ENCODE peak calls at places on chromosomes 6 and 20, in four cellular contexts. One of them, this sample, is unnamed.

GRCh38 chr6:109290143-109290931 is 91.9 kb downstream of the CD164 start:
- DNase-seq in NCI-H1092 treated with DMSO at 0.1 percent for 48 hours: no peak
- DNase-seq in stimulated activated CD4-positive, alpha-beta T cell treated with anti-CD3 and anti-CD28 coated beads, Interleukin-1b, Interleukin-23, amount 100 ng/mL, for 24 hours: no peak
- DNase-seq in mammary epithelial cell: no peak
- DNase-seq in this sample: no peak

GRCh38 chr20:11935212-11935611 is 17.5 kb downstream of the BTBD3 start:
- DNase-seq in stimulated activated CD4-positive, alpha-beta T cell treated with anti-CD3 and anti-CD28 coated beads, Interleukin-1b, Interleukin-23, amount 100 ng/mL, for 24 hours: no peak
- DNase-seq in mammary epithelial cell: no peak
- DNase-seq in NCI-H1092 treated with DMSO at 0.1 percent for 48 hours: no peak
- DNase-seq in this sample: peak; percentile 59

GRCh38 chr6:169701953-169702639 is at the start of the genes C6orf120 and WDR27:
- DNase-seq in mammary epithelial cell: peak; percentile 95
- DNase-seq in stimulated activated CD4-positive, alpha-beta T cell treated with anti-CD3 and anti-CD28 coated beads, Interleukin-1b, Interleukin-23, amount 100 ng/mL, for 24 hours: peak; percentile 95
- DNase-seq in NCI-H1092 treated with DMSO at 0.1 percent for 48 hours: peak; percentile 99
- DNase-seq in this sample: peak; percentile 98

GRCh38 chr20:49727894-49728885 is 14.5 kb upstream of the B4GALT5 start:
- DNase-seq in mammary epithelial cell: no peak
- DNase-seq in stimulated activated CD4-positive, alpha-beta T cell treated with anti-CD3 and anti-CD28 coated beads, Interleukin-1b, Interleukin-23, amount 100 ng/mL, for 24 hours: no peak
- DNase-seq in NCI-H1092 treated with DMSO at 0.1 percent for 48 hours: no peak
- DNase-seq in this sample: no peak

GRCh38 chr20:21376631-21377030 is 20.7 kb downstream of the NKX2-4 start:
- DNase-seq in mammary epithelial cell: no peak
- DNase-seq in stimulated activated CD4-positive, alpha-beta T cell treated with anti-CD3 and anti-CD28 coated beads, Interleukin-1b, Interleukin-23, amount 100 ng/mL, for 24 hours: no peak
- DNase-seq in NCI-H1092 treated with DMSO at 0.1 percent for 48 hours: no peak
- DNase-seq in this sample: no peak

GRCh38 chr6:169141706-169142705 is 111.6 kb downstream of the THBS2 start:
- DNase-seq in mammary epithelial cell: no peak
- DNase-seq in stimulated activated CD4-positive, alpha-beta T cell treated with anti-CD3 and anti-CD28 coated beads, Interleukin-1b, Interleukin-23, amount 100 ng/mL, for 24 hours: no peak
- DNase-seq in NCI-H1092 treated with DMSO at 0.1 percent for 48 hours: no peak
- DNase-seq in this sample: no peak

GRCh38 chr6:139109558-139109957 is 25.3 kb upstream of the HECA start:
- DNase-seq in stimulated activated CD4-positive, alpha-beta T cell treated with anti-CD3 and anti-CD28 coated beads, Interleukin-1b, Interleukin-23, amount 100 ng/mL, for 24 hours: no peak
- DNase-seq in NCI-H1092 treated with DMSO at 0.1 percent for 48 hours: no peak
- DNase-seq in mammary epithelial cell: no peak
- DNase-seq in this sample: no peak

GRCh38 chr20:52747736-52748135 is 224.4 kb upstream of the TSHZ2 start:
- DNase-seq in mammary epithelial cell: no peak
- DNase-seq in stimulated activated CD4-positive, alpha-beta T cell treated with anti-CD3 and anti-CD28 coated beads, Interleukin-1b, Interleukin-23, amount 100 ng/mL, for 24 hours: no peak
- DNase-seq in NCI-H1092 treated with DMSO at 0.1 percent for 48 hours: peak; percentile 16
- DNase-seq in this sample: no peak

GRCh38 chr20:62426678-62427077 is 661 bp downstream of the RBBP8NL start:
- DNase-seq in stimulated activated CD4-positive, alpha-beta T cell treated with anti-CD3 and anti-CD28 coated beads, Interleukin-1b, Interleukin-23, amount 100 ng/mL, for 24 hours: no peak
- DNase-seq in mammary epithelial cell: no peak
- DNase-seq in NCI-H1092 treated with DMSO at 0.1 percent for 48 hours: no peak
- DNase-seq in this sample: peak; percentile 13

GRCh38 chr20:62617711-62618483 is 24.4 kb upstream of the SLCO4A1 start:
- DNase-seq in mammary epithelial cell: no peak
- DNase-seq in stimulated activated CD4-positive, alpha-beta T cell treated with anti-CD3 and anti-CD28 coated beads, Interleukin-1b, Interleukin-23, amount 100 ng/mL, for 24 hours: no peak
- DNase-seq in NCI-H1092 treated with DMSO at 0.1 percent for 48 hours: no peak
- DNase-seq in this sample: no peak

GRCh38 chr20:23200914-23201313 is 114.8 kb upstream of the CD93 start:
- DNase-seq in NCI-H1092 treated with DMSO at 0.1 percent for 48 hours: peak; percentile 23
- DNase-seq in mammary epithelial cell: peak; percentile 45
- DNase-seq in stimulated activated CD4-positive, alpha-beta T cell treated with anti-CD3 and anti-CD28 coated beads, Interleukin-1b, Interleukin-23, amount 100 ng/mL, for 24 hours: no peak
- DNase-seq in this sample: peak; percentile 47

GRCh38 chr20:25225642-25226432 is 22.0 kb upstream of the PYGB start:
- DNase-seq in NCI-H1092 treated with DMSO at 0.1 percent for 48 hours: no peak
- DNase-seq in mammary epithelial cell: no peak
- DNase-seq in stimulated activated CD4-positive, alpha-beta T cell treated with anti-CD3 and anti-CD28 coated beads, Interleukin-1b, Interleukin-23, amount 100 ng/mL, for 24 hours: no peak
- DNase-seq in this sample: no peak

GRCh38 chr6:42136508-42137191 is 5.8 kb downstream of the C6orf132 start:
- DNase-seq in mammary epithelial cell: peak; percentile 81
- DNase-seq in NCI-H1092 treated with DMSO at 0.1 percent for 48 hours: no peak
- DNase-seq in stimulated activated CD4-positive, alpha-beta T cell treated with anti-CD3 and anti-CD28 coated beads, Interleukin-1b, Interleukin-23, amount 100 ng/mL, for 24 hours: peak; percentile 21
- DNase-seq in this sample: no peak

GRCh38 chr6:16055852-16056251 is 73.0 kb upstream of the MYLIP start:
- DNase-seq in stimulated activated CD4-positive, alpha-beta T cell treated with anti-CD3 and anti-CD28 coated beads, Interleukin-1b, Interleukin-23, amount 100 ng/mL, for 24 hours: no peak
- DNase-seq in NCI-H1092 treated with DMSO at 0.1 percent for 48 hours: no peak
- DNase-seq in mammary epithelial cell: no peak
- DNase-seq in this sample: no peak

GRCh38 chr6:19869464-19869863 is 32.3 kb downstream of the ID4 start:
- DNase-seq in mammary epithelial cell: no peak
- DNase-seq in NCI-H1092 treated with DMSO at 0.1 percent for 48 hours: no peak
- DNase-seq in stimulated activated CD4-positive, alpha-beta T cell treated with anti-CD3 and anti-CD28 coated beads, Interleukin-1b, Interleukin-23, amount 100 ng/mL, for 24 hours: no peak
- DNase-seq in this sample: no peak

GRCh38 chr20:64171211-64171610 is 7.0 kb downstream of the MYT1 start:
- DNase-seq in NCI-H1092 treated with DMSO at 0.1 percent for 48 hours: no peak
- DNase-seq in stimulated activated CD4-positive, alpha-beta T cell treated with anti-CD3 and anti-CD28 coated beads, Interleukin-1b, Interleukin-23, amount 100 ng/mL, for 24 hours: no peak
- DNase-seq in mammary epithelial cell: no peak
- DNase-seq in this sample: no peak

GRCh38 chr6:17015551-17016381 is 86.1 kb upstream of the STMND1 start:
- DNase-seq in stimulated activated CD4-positive, alpha-beta T cell treated with anti-CD3 and anti-CD28 coated beads, Interleukin-1b, Interleukin-23, amount 100 ng/mL, for 24 hours: no peak
- DNase-seq in mammary epithelial cell: no peak
- DNase-seq in NCI-H1092 treated with DMSO at 0.1 percent for 48 hours: no peak
- DNase-seq in this sample: no peak

GRCh38 chr6:128572286-128572685 is 51.9 kb upstream of the PTPRK start:
- DNase-seq in mammary epithelial cell: no peak
- DNase-seq in stimulated activated CD4-positive, alpha-beta T cell treated with anti-CD3 and anti-CD28 coated beads, Interleukin-1b, Interleukin-23, amount 100 ng/mL, for 24 hours: no peak
- DNase-seq in NCI-H1092 treated with DMSO at 0.1 percent for 48 hours: no peak
- DNase-seq in this sample: no peak

GRCh38 chr6:148794797-148795196 is 48.0 kb downstream of the UST start:
- DNase-seq in mammary epithelial cell: no peak
- DNase-seq in stimulated activated CD4-positive, alpha-beta T cell treated with anti-CD3 and anti-CD28 coated beads, Interleukin-1b, Interleukin-23, amount 100 ng/mL, for 24 hours: no peak
- DNase-seq in NCI-H1092 treated with DMSO at 0.1 percent for 48 hours: no peak
- DNase-seq in this sample: no peak

GRCh38 chr6:22892452-22892851 is 323.1 kb downstream of the HDGFL1 start:
- DNase-seq in mammary epithelial cell: peak; percentile 98
- DNase-seq in stimulated activated CD4-positive, alpha-beta T cell treated with anti-CD3 and anti-CD28 coated beads, Interleukin-1b, Interleukin-23, amount 100 ng/mL, for 24 hours: no peak
- DNase-seq in NCI-H1092 treated with DMSO at 0.1 percent for 48 hours: no peak
- DNase-seq in this sample: no peak

GRCh38 chr6:138815221-138815620 is 19.3 kb downstream of the ECT2L start:
- DNase-seq in stimulated activated CD4-positive, alpha-beta T cell treated with anti-CD3 and anti-CD28 coated beads, Interleukin-1b, Interleukin-23, amount 100 ng/mL, for 24 hours: no peak
- DNase-seq in NCI-H1092 treated with DMSO at 0.1 percent for 48 hours: no peak
- DNase-seq in mammary epithelial cell: no peak
- DNase-seq in this sample: peak; percentile 19

GRCh38 chr20:2299301-2299700 is 3.5 kb downstream of the TGM3 start:
- DNase-seq in stimulated activated CD4-positive, alpha-beta T cell treated with anti-CD3 and anti-CD28 coated beads, Interleukin-1b, Interleukin-23, amount 100 ng/mL, for 24 hours: no peak
- DNase-seq in mammary epithelial cell: no peak
- DNase-seq in NCI-H1092 treated with DMSO at 0.1 percent for 48 hours: no peak
- DNase-seq in this sample: no peak

GRCh38 chr6:140623498-140623897 is 1249.0 kb upstream of the CITED2 start:
- DNase-seq in mammary epithelial cell: peak; percentile 71
- DNase-seq in stimulated activated CD4-positive, alpha-beta T cell treated with anti-CD3 and anti-CD28 coated beads, Interleukin-1b, Interleukin-23, amount 100 ng/mL, for 24 hours: no peak
- DNase-seq in NCI-H1092 treated with DMSO at 0.1 percent for 48 hours: no peak
- DNase-seq in this sample: no peak

GRCh38 chr6:163554663-163555062 is 140.1 kb downstream of the QKI start:
- DNase-seq in mammary epithelial cell: peak; percentile 21
- DNase-seq in NCI-H1092 treated with DMSO at 0.1 percent for 48 hours: peak; percentile 37
- DNase-seq in stimulated activated CD4-positive, alpha-beta T cell treated with anti-CD3 and anti-CD28 coated beads, Interleukin-1b, Interleukin-23, amount 100 ng/mL, for 24 hours: peak; percentile 28
- DNase-seq in this sample: no peak

GRCh38 chr20:62874745-62875344 is 13.2 kb upstream of the TCFL5 start:
- DNase-seq in mammary epithelial cell: no peak
- DNase-seq in NCI-H1092 treated with DMSO at 0.1 percent for 48 hours: no peak
- DNase-seq in stimulated activated CD4-positive, alpha-beta T cell treated with anti-CD3 and anti-CD28 coated beads, Interleukin-1b, Interleukin-23, amount 100 ng/mL, for 24 hours: no peak
- DNase-seq in this sample: no peak

GRCh38 chr6:18528084-18528743 is 141.1 kb downstream of the RNF144B start:
- DNase-seq in stimulated activated CD4-positive, alpha-beta T cell treated with anti-CD3 and anti-CD28 coated beads, Interleukin-1b, Interleukin-23, amount 100 ng/mL, for 24 hours: no peak
- DNase-seq in mammary epithelial cell: no peak
- DNase-seq in NCI-H1092 treated with DMSO at 0.1 percent for 48 hours: peak; percentile 17
- DNase-seq in this sample: peak; percentile 7

This sample was measured in NCI-H345.